ENCODE peak calls at places on chromosomes 16 and 17, in seven cellular contexts. M is HL-60; S is right cardiac atrium; W is adrenal gland; I is OCI-LY7; J is CD4-positive, alpha-beta memory T cell; N is GM12878. A is an unnamed sample.
A peak's percentile ranks its signal among the peaks of the same experiment; 100 is the strongest.

GRCh38 chr17:70130274-70130673 is 39.1 kb upstream of the KCNJ2 start:
- DNase-seq in I (no peak), W (no peak), M (no peak), J (no peak), N (no peak), S (no peak), A (no peak)

GRCh38 chr17:51748749-51749604 is 409.5 kb downstream of the CA10 start:
- DNase-seq in M (no peak), W (no peak), I (no peak), N (no peak), S (no peak), J (no peak), A (no peak)

GRCh38 chr16:576823-577201 is 7.0 kb downstream of the PIGQ start:
- DNase-seq in M (no peak), S (no peak), I (no peak), N (no peak), J (no peak), W (no peak), A (no peak)

GRCh38 chr16:5502467-5502869 is 404.9 kb upstream of the EEF2KMT start:
- DNase-seq in W (no peak), S (no peak), I (peak; percentile 1), J (no peak), M (peak; percentile 4), N (no peak), A (no peak)

GRCh38 chr16:68985855-68986254 is 119.6 kb upstream of the HAS3 start:
- DNase-seq in J (no peak), S (no peak), W (no peak), N (no peak), I (no peak), M (no peak), A (no peak)

GRCh38 chr16:86354641-86355040 is 155.7 kb upstream of the FOXF1 start:
- DNase-seq in W (no peak), S (no peak), M (no peak), I (no peak), N (no peak), J (no peak), A (no peak)

GRCh38 chr17:66175892-66176291 is 16.0 kb downstream of the CEP112 start:
- DNase-seq in W (no peak), S (no peak), I (no peak), J (no peak), M (no peak), N (no peak), A (no peak)

GRCh38 chr17:18037482-18037881 is 1.5 kb downstream of the ATPAF2 start:
- DNase-seq in M (peak; percentile 59), N (no peak), W (no peak), I (peak; percentile 48), J (no peak), S (no peak), A (no peak)

GRCh38 chr16:54504372-54504771 is 217.8 kb upstream of the IRX3 start:
- DNase-seq in M (no peak), J (no peak), N (no peak), I (no peak), S (no peak), W (peak; percentile 33), A (no peak)

GRCh38 chr16:83901101-83901500 is 2.2 kb downstream of the MLYCD start:
- DNase-seq in M (no peak), J (no peak), S (no peak), I (no peak), W (no peak), N (no peak), A (no peak)

GRCh38 chr16:12341423-12341822 is 364.9 kb downstream of the SNX29 start:
- DNase-seq in S (no peak), W (no peak), N (no peak), I (no peak), J (no peak), M (no peak), A (no peak)

GRCh38 chr17:75645889-75646625 is 12.8 kb downstream of the SMIM5 start:
- DNase-seq in N (peak; percentile 42), W (no peak), J (no peak), I (no peak), S (peak; percentile 58), M (peak; percentile 33), A (no peak)

GRCh38 chr17:34177642-34178041 is 77.4 kb upstream of the CCL2 start:
- DNase-seq in J (no peak), N (no peak), S (no peak), M (no peak), W (no peak), I (no peak), A (no peak)

DNA sequence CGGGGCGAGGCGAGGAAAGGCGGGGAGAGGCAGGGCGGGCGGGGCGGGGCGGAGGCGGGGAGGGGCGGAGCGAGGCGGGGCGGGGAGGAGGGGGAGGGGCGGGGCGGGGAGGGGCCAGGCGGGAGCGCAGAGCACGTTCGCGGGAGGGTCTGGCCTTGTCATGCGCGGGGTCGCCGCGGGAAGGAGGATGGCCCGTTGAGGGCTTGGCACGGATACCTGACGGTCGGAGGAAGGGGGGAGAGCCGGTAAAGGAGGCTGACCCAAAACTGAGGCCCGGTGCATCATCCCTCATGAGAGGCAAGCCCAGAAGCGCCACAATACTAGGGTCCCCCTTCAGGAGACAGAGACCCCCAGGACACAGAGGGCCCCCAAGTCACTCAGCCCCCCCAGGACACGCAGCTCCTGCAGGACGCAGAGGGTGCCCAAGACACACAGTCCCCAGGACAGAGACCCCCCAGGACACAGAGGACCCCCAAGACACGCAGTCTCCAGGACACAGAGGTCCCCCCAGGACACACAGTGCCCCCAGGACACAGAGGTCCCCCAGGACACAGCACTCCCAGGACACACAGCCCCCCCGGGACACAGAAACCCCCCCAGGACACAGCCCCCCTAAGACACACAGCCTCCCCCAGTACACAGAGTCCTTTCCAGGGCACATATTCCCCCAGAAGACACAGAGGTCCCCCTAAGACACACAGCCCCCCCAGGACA is 674 bp upstream of the WDR45B start:
- DNase-seq in I (peak; percentile 77), N (no peak), W (peak; percentile 74), J (peak; percentile 67), S (peak; percentile 89), M (peak; percentile 21), A (peak; percentile 68)
- H3K27ac ChIP-seq in I (peak overlapping the region; percentile 67), N (no peak overlapping the region), W (peak overlapping the region; percentile 81), J (peak overlapping the region; percentile 7), S (peak overlapping the region; percentile 11), M (peak overlapping the region; percentile 52), A (peak overlapping the region; percentile 84)

GRCh38 chr17:27239046-27239445 is 54.9 kb upstream of the WSB1 start:
- DNase-seq in I (no peak), M (no peak), W (no peak), N (peak; percentile 61), S (no peak), J (no peak), A (no peak)
- H3K27ac ChIP-seq in I (no peak overlapping the region), M (no peak overlapping the region), W (peak overlapping the region; percentile 78), N (peak overlapping the region; percentile 4), S (no peak overlapping the region), J (no peak overlapping the region), A (no peak overlapping the region)

GRCh38 chr17:47278561-47278960 is 24.9 kb downstream of the ITGB3 start:
- DNase-seq in J (no peak), W (no peak), I (no peak), M (no peak), N (no peak), S (no peak), A (no peak)
- H3K27ac ChIP-seq in J (no peak overlapping the region), W (peak overlapping the region; percentile 70), I (no peak overlapping the region), M (no peak overlapping the region), N (peak overlapping the region; percentile 79), S (peak overlapping the region; percentile 60), A (peak overlapping the region; percentile 78)

DNA sequence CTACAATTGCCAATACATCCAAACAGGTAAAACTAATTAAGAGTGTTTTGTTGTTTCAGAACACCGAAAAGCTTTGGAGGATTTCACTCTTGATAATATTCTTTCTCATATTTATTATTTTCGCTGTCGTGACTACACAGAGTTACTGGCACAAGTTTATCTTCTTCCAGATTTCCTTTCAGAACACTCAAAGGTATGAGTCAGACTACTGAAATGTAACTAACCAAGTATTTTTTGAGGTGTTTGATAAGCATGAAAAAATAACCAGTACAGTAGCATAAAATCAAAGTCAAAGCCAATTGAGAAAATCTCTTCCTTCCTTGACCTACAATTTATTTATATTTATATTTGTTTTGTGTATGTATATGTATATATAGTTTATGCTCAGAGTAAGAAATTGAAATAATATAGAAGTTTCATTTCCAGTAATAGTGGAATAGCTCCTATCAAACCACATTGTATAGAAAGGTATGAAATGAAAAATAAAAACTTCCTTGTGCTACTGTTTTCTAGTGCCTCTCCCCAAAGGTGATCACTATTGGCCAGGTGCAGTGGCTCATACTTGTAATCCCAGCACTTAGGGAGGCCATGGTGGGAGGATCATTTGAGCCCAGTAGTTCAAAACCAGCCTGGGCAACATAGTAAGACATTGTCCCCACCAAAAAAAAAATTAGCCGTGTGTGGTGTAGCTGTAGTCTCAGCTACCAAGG is 10.9 kb downstream of the RAD51C start:
- DNase-seq in I (no peak), N (no peak), W (no peak), S (no peak), J (no peak), M (no peak), A (no peak)
- H3K27ac ChIP-seq in I (no peak overlapping the region), N (peak overlapping the region; percentile 78), W (no peak overlapping the region), S (no peak overlapping the region), J (no peak overlapping the region), M (no peak overlapping the region), A (no peak overlapping the region)

GRCh38 chr17:33017366-33017765 is 25.7 kb downstream of the SPACA3 start:
- DNase-seq in S (no peak), I (no peak), M (no peak), J (no peak), N (no peak), W (no peak), A (no peak)
- H3K27ac ChIP-seq in S (no peak overlapping the region), I (no peak overlapping the region), M (no peak overlapping the region), J (no peak overlapping the region), N (no peak overlapping the region), W (no peak overlapping the region), A (no peak overlapping the region)

A was measured in right atrium auricular region.